ENCODE peak calls at places on chromosomes 4 and X, in four cellular contexts. X, K, G and Q are unnamed samples.

GRCh38 chr4:109025471-109026076 is 262.7 kb upstream of the ETNPPL start:
- DNase-seq in X (no peak), K (no peak), G (no peak), Q (no peak)

GRCh38 chr4:123114915-123115756 is 192.7 kb upstream of the NUDT6 start:
- DNase-seq in X (peak), K (no peak), G (no peak), Q (no peak)

GRCh38 chr4:70992354-70992753 is 1.1 kb upstream of the DCK start:
- DNase-seq in X (no peak), K (peak), G (peak), Q (no peak)

GRCh38 chr4:48340276-48340904 is 939 bp upstream of the SLAIN2 start:
- DNase-seq in X (no peak), K (peak), G (peak), Q (no peak)

GRCh38 chr4:53780736-53781400 is 189.6 kb upstream of the LNX1 start:
- DNase-seq in X (no peak), K (no peak), G (no peak), Q (no peak)

GRCh38 chr4:166481014-166481507 is 608.0 kb downstream of the TLL1 start:
- DNase-seq in X (no peak), K (no peak), G (no peak), Q (no peak)

GRCh38 chrX:129726307-129727111 is 12.3 kb upstream of the XPNPEP2 start:
- DNase-seq in X (no peak), K (peak), G (peak), Q (peak)

GRCh38 chrX:43969504-43970501 is 3.4 kb downstream of the NDP start:
- DNase-seq in X (peak), K (no peak), G (no peak), Q (no peak)

GRCh38 chr4:137812258-137812657 is 280.0 kb upstream of the PCDH18 start:
- DNase-seq in X (no peak), K (no peak), G (no peak), Q (no peak)

GRCh38 chr4:147378780-147379179 is 102.1 kb upstream of the EDNRA start:
- DNase-seq in X (no peak), K (no peak), G (no peak), Q (no peak)

GRCh38 chr4:115110191-115111166 is 2.9 kb downstream of the NDST4 start:
- DNase-seq in X (no peak), K (no peak), G (no peak), Q (no peak)

GRCh38 chr4:26204249-26204825 is 116.5 kb upstream of the RBPJ start:
- DNase-seq in X (no peak), K (peak), G (no peak), Q (no peak)

GRCh38 chr4:94826206-94826605 is 68.5 kb downstream of the BMPR1B start:
- DNase-seq in X (no peak), K (no peak), G (no peak), Q (no peak)